ENCODE peak calls at places on chromosomes 13 and 19, in nine cellular contexts. E is fibroblast of pulmonary artery; G is AG08395; J is left colon; X is T-helper 2 cell; Q is activated naive CD8-positive, alpha-beta T cell treated with anti-CD3 and anti-CD28 coated beads, Interleukin-2, amount 50 U/mL, for 16 hours; K is fibroblast of lung; N is activated CD4-positive, alpha-beta T cell treated with anti-CD3 and anti-CD28 coated beads, Interleukin-2, amount 10 ng/mL, durations not matched to agents 7 days and 5 days; A is naive thymus-derived CD8-positive, alpha-beta T cell. T is an unnamed sample.

GRCh38 chr13:73819711-73820110 is 314.5 kb downstream of the KLF12 start:
- DNase-seq in E (no peak), G (no peak), J (no peak), X (no peak), Q (no peak), K (no peak), N (no peak), A (no peak), T (no peak)

GRCh38 chr19:39127812-39128510 is 2.4 kb downstream of the PAK4 start:
- DNase-seq in E (no peak), G (no peak), J (no peak), X (no peak), Q (no peak), K (no peak), N (no peak), A (no peak), T (no peak)

GRCh38 chr19:2330632-2331284 is 2.3 kb downstream of the SPPL2B start:
- DNase-seq in E (no peak), G (no peak), J (peak), X (no peak), Q (no peak), K (no peak), N (no peak), A (no peak), T (no peak)

GRCh38 chr13:99086869-99087129 is 108.9 kb upstream of the DOCK9 start:
- DNase-seq in E (peak), G (no peak), J (peak), X (peak), Q (no peak), K (peak), N (peak), A (peak), T (no peak)

GRCh38 chr19:34963531-34964406 is at the start of gene ZNF792:
- DNase-seq in E (peak), G (peak), J (peak), X (peak), Q (no peak), K (peak), N (peak), A (no peak), T (peak)

GRCh38 chr13:76783798-76784197 is 102.4 kb downstream of the KCTD12 start:
- DNase-seq in E (no peak), G (no peak), J (no peak), X (no peak), Q (no peak), K (no peak), N (no peak), A (no peak), T (no peak)

GRCh38 chr19:51075998-51076397 is 6.7 kb downstream of the KLK14 start:
- DNase-seq in E (no peak), G (no peak), J (no peak), X (no peak), Q (no peak), K (no peak), N (no peak), A (no peak), T (no peak)

GRCh38 chr19:14059093-14059480 is 2.8 kb downstream of the PALM3 start:
- DNase-seq in E (no peak), G (no peak), J (no peak), X (no peak), Q (no peak), K (no peak), N (peak), A (peak), T (no peak)

GRCh38 chr19:11325544-11325943 is 13.9 kb downstream of the RAB3D start:
- DNase-seq in E (no peak), G (no peak), J (no peak), X (no peak), Q (no peak), K (no peak), N (no peak), A (no peak), T (no peak)

GRCh38 chr13:29543230-29544215 is 52.0 kb downstream of the SLC7A1 start:
- DNase-seq in E (peak), G (no peak), J (no peak), X (no peak), Q (no peak), K (peak), N (no peak), A (no peak), T (peak)

GRCh38 chr13:98474761-98475160 is 102.1 kb downstream of the STK24 start:
- DNase-seq in E (no peak), G (no peak), J (no peak), X (no peak), Q (no peak), K (no peak), N (no peak), A (no peak), T (no peak)

GRCh38 chr19:51107406-51108065 is 673 bp downstream of the CTU1 start:
- DNase-seq in E (peak), G (peak), J (no peak), X (no peak), Q (no peak), K (peak), N (peak), A (no peak), T (no peak)

GRCh38 chr19:1825909-1826556 is 14.0 kb upstream of the ATP8B3 start:
- DNase-seq in E (peak), G (peak), J (peak), X (peak), Q (peak), K (peak), N (peak), A (peak), T (peak)

GRCh38 chr19:54307389-54307788 is 5.6 kb downstream of the LILRA5 start:
- DNase-seq in E (no peak), G (no peak), J (no peak), X (no peak), Q (no peak), K (no peak), N (no peak), A (no peak), T (no peak)

GRCh38 chr19:45117167-45117594 is 24.2 kb downstream of the PPP1R37 start:
- DNase-seq in E (no peak), G (no peak), J (no peak), X (no peak), Q (peak), K (peak), N (peak), A (peak), T (peak)

GRCh38 chr13:77619655-77620054 is 77.8 kb upstream of the SLAIN1 start:
- DNase-seq in E (no peak), G (no peak), J (no peak), X (no peak), Q (no peak), K (no peak), N (no peak), A (no peak), T (no peak)

GRCh38 chr13:30577381-30577780 is 40.3 kb upstream of the USPL1 start:
- DNase-seq in E (peak), G (peak), J (no peak), X (no peak), Q (no peak), K (peak), N (peak), A (no peak), T (peak)

GRCh38 chr13:80161896-80162295 is 179.0 kb downstream of the SPRY2 start:
- DNase-seq in E (no peak), G (no peak), J (no peak), X (no peak), Q (no peak), K (peak), N (no peak), A (no peak), T (no peak)

GRCh38 chr13:43132228-43132627 is 108.8 kb downstream of the DNAJC15 start:
- DNase-seq in E (peak), G (no peak), J (no peak), X (no peak), Q (no peak), K (peak), N (no peak), A (no peak), T (peak)

GRCh38 chr19:45800009-45800553 is 7.4 kb upstream of the DMWD start:
- DNase-seq in E (peak), G (peak), J (no peak), X (no peak), Q (no peak), K (peak), N (no peak), A (no peak), T (peak)

GRCh38 chr19:15428956-15429824 is 10.4 kb upstream of the AKAP8L start:
- DNase-seq in E (no peak), G (no peak), J (no peak), X (no peak), Q (no peak), K (no peak), N (no peak), A (no peak), T (no peak)

GRCh38 chr19:17950310-17951150 is 16.4 kb upstream of the KCNN1 start:
- DNase-seq in E (no peak), G (no peak), J (no peak), X (no peak), Q (no peak), K (no peak), N (peak), A (no peak), T (no peak)

GRCh38 chr19:31127132-31127967 is 221.9 kb downstream of the TSHZ3 start:
- DNase-seq in E (peak), G (peak), J (peak), X (no peak), Q (no peak), K (peak), N (no peak), A (no peak), T (peak)

GRCh38 chr19:42208612-42209011 is 8.9 kb downstream of the DEDD2 start:
- DNase-seq in E (no peak), G (no peak), J (no peak), X (no peak), Q (no peak), K (no peak), N (no peak), A (no peak), T (no peak)

GRCh38 chr13:41837668-41838067 is 123.2 kb downstream of the VWA8 start:
- DNase-seq in E (peak), G (no peak), J (no peak), X (no peak), Q (no peak), K (peak), N (no peak), A (no peak), T (no peak)

GRCh38 chr19:53906211-53907192 is 2.6 kb upstream of the CACNG7 start:
- DNase-seq in E (peak), G (peak), J (no peak), X (peak), Q (peak), K (no peak), N (peak), A (peak), T (no peak)

GRCh38 chr19:18286973-18287635 is 5.7 kb upstream of the JUND start:
- DNase-seq in E (no peak), G (no peak), J (no peak), X (no peak), Q (no peak), K (no peak), N (no peak), A (no peak), T (no peak)

GRCh38 chr13:45441633-45442032 is 23.1 kb upstream of the COG3 start:
- DNase-seq in E (peak), G (peak), J (no peak), X (no peak), Q (no peak), K (peak), N (peak), A (no peak), T (peak)

GRCh38 chr19:47485210-47485609 is 1.2 kb upstream of the KPTN start:
- DNase-seq in E (no peak), G (no peak), J (no peak), X (no peak), Q (no peak), K (no peak), N (peak), A (no peak), T (no peak)

GRCh38 chr19:53537126-53537522 is 821 bp upstream of the ZNF331 start:
- DNase-seq in E (no peak), G (no peak), J (no peak), X (no peak), Q (no peak), K (no peak), N (no peak), A (no peak), T (no peak)

GRCh38 chr13:24683833-24684599 is 3.8 kb downstream of the ATP12A start:
- DNase-seq in E (peak), G (peak), J (no peak), X (no peak), Q (peak), K (no peak), N (peak), A (peak), T (peak)

GRCh38 chr19:30073152-30074000 is 131.3 kb downstream of the URI1 start:
- DNase-seq in E (no peak), G (no peak), J (peak), X (no peak), Q (no peak), K (no peak), N (no peak), A (no peak), T (no peak)

GRCh38 chr13:104943331-104943730 is 1592.1 kb downstream of the EFNB2 start:
- DNase-seq in E (no peak), G (no peak), J (no peak), X (no peak), Q (no peak), K (no peak), N (no peak), A (no peak), T (no peak)

GRCh38 chr13:96617528-96617927 is 376.7 kb downstream of the OXGR1 start:
- DNase-seq in E (no peak), G (no peak), J (no peak), X (no peak), Q (no peak), K (no peak), N (no peak), A (no peak), T (no peak)

GRCh38 chr19:48696353-48697010 is 711 bp downstream of the FUT2 start:
- DNase-seq in E (no peak), G (no peak), J (peak), X (no peak), Q (no peak), K (no peak), N (no peak), A (no peak), T (peak)

GRCh38 chr13:61136101-61136500 is 279.5 kb downstream of the PCDH20 start:
- DNase-seq in E (no peak), G (no peak), J (no peak), X (no peak), Q (no peak), K (no peak), N (no peak), A (no peak), T (no peak)

GRCh38 chr13:42924290-42924803 is 67.7 kb downstream of the EPSTI1 start:
- DNase-seq in E (no peak), G (no peak), J (no peak), X (no peak), Q (no peak), K (no peak), N (no peak), A (no peak), T (no peak)

T was measured in mesenchymal stem cell.